ENCODE peak calls at places on chromosome 14, in six cellular contexts. One of them, this sample, is unnamed.

GRCh38 chr14:74105381-74105780 is 20.6 kb downstream of the LIN52 start:
- DNase-seq in stimulated activated CD4-positive, alpha-beta T cell treated with anti-CD3 and anti-CD28 coated beads, Interleukin-2, amount 100 ng/mL, for 24 hours: no peak
- DNase-seq in HFFc6: no peak
- DNase-seq in DMS 273 treated with DMSO at 0.1 percent for 48 hours: no peak
- DNase-seq in pancreas: no peak
- DNase-seq in Right ventricle myocardium inferior: no peak
- DNase-seq in this sample: no peak

GRCh38 chr14:63011609-63012008 is 33.6 kb downstream of the KCNH5 start:
- DNase-seq in HFFc6: no peak
- DNase-seq in Right ventricle myocardium inferior: no peak
- DNase-seq in DMS 273 treated with DMSO at 0.1 percent for 48 hours: no peak
- DNase-seq in pancreas: no peak
- DNase-seq in stimulated activated CD4-positive, alpha-beta T cell treated with anti-CD3 and anti-CD28 coated beads, Interleukin-2, amount 100 ng/mL, for 24 hours: no peak
- DNase-seq in this sample: no peak

GRCh38 chr14:35155962-35156361 is 33.6 kb downstream of the PRORP start:
- DNase-seq in pancreas: no peak
- DNase-seq in HFFc6: no peak
- DNase-seq in Right ventricle myocardium inferior: no peak
- DNase-seq in stimulated activated CD4-positive, alpha-beta T cell treated with anti-CD3 and anti-CD28 coated beads, Interleukin-2, amount 100 ng/mL, for 24 hours: no peak
- DNase-seq in DMS 273 treated with DMSO at 0.1 percent for 48 hours: no peak
- DNase-seq in this sample: no peak

GRCh38 chr14:50060871-50061663 is 55.3 kb downstream of the VCPKMT start:
- DNase-seq in pancreas: no peak
- DNase-seq in HFFc6: peak
- DNase-seq in Right ventricle myocardium inferior: no peak
- DNase-seq in DMS 273 treated with DMSO at 0.1 percent for 48 hours: peak
- DNase-seq in stimulated activated CD4-positive, alpha-beta T cell treated with anti-CD3 and anti-CD28 coated beads, Interleukin-2, amount 100 ng/mL, for 24 hours: peak
- DNase-seq in this sample: peak

GRCh38 chr14:93050761-93051160 is 65.0 kb downstream of the ITPK1 start:
- DNase-seq in HFFc6: no peak
- DNase-seq in stimulated activated CD4-positive, alpha-beta T cell treated with anti-CD3 and anti-CD28 coated beads, Interleukin-2, amount 100 ng/mL, for 24 hours: no peak
- DNase-seq in Right ventricle myocardium inferior: no peak
- DNase-seq in pancreas: no peak
- DNase-seq in DMS 273 treated with DMSO at 0.1 percent for 48 hours: no peak
- DNase-seq in this sample: no peak

GRCh38 chr14:52399886-52400599 is 85.9 kb downstream of the PTGER2 start:
- DNase-seq in DMS 273 treated with DMSO at 0.1 percent for 48 hours: no peak
- DNase-seq in pancreas: no peak
- DNase-seq in Right ventricle myocardium inferior: no peak
- DNase-seq in stimulated activated CD4-positive, alpha-beta T cell treated with anti-CD3 and anti-CD28 coated beads, Interleukin-2, amount 100 ng/mL, for 24 hours: no peak
- DNase-seq in HFFc6: no peak
- DNase-seq in this sample: no peak

GRCh38 chr14:99034711-99035171 is 237.3 kb downstream of the BCL11B start:
- DNase-seq in Right ventricle myocardium inferior: no peak
- DNase-seq in stimulated activated CD4-positive, alpha-beta T cell treated with anti-CD3 and anti-CD28 coated beads, Interleukin-2, amount 100 ng/mL, for 24 hours: no peak
- DNase-seq in HFFc6: no peak
- DNase-seq in DMS 273 treated with DMSO at 0.1 percent for 48 hours: no peak
- DNase-seq in pancreas: no peak
- DNase-seq in this sample: no peak

GRCh38 chr14:103402700-103403099 is 17.5 kb downstream of the MARK3 start:
- DNase-seq in HFFc6: no peak
- DNase-seq in stimulated activated CD4-positive, alpha-beta T cell treated with anti-CD3 and anti-CD28 coated beads, Interleukin-2, amount 100 ng/mL, for 24 hours: no peak
- DNase-seq in Right ventricle myocardium inferior: no peak
- DNase-seq in DMS 273 treated with DMSO at 0.1 percent for 48 hours: peak
- DNase-seq in pancreas: no peak
- DNase-seq in this sample: no peak

GRCh38 chr14:79354336-79354735 is 857.0 kb downstream of the DIO2 start:
- DNase-seq in HFFc6: no peak
- DNase-seq in Right ventricle myocardium inferior: no peak
- DNase-seq in pancreas: no peak
- DNase-seq in stimulated activated CD4-positive, alpha-beta T cell treated with anti-CD3 and anti-CD28 coated beads, Interleukin-2, amount 100 ng/mL, for 24 hours: no peak
- DNase-seq in DMS 273 treated with DMSO at 0.1 percent for 48 hours: no peak
- DNase-seq in this sample: no peak

GRCh38 chr14:72776701-72777255 is 117.1 kb downstream of the DPF3 start:
- DNase-seq in stimulated activated CD4-positive, alpha-beta T cell treated with anti-CD3 and anti-CD28 coated beads, Interleukin-2, amount 100 ng/mL, for 24 hours: no peak
- DNase-seq in Right ventricle myocardium inferior: no peak
- DNase-seq in HFFc6: no peak
- DNase-seq in DMS 273 treated with DMSO at 0.1 percent for 48 hours: no peak
- DNase-seq in pancreas: no peak
- DNase-seq in this sample: no peak

GRCh38 chr14:45258073-45258472 is 5.1 kb upstream of the MIS18BP1 start:
- DNase-seq in DMS 273 treated with DMSO at 0.1 percent for 48 hours: no peak
- DNase-seq in HFFc6: no peak
- DNase-seq in Right ventricle myocardium inferior: no peak
- DNase-seq in stimulated activated CD4-positive, alpha-beta T cell treated with anti-CD3 and anti-CD28 coated beads, Interleukin-2, amount 100 ng/mL, for 24 hours: no peak
- DNase-seq in pancreas: no peak
- DNase-seq in this sample: no peak

GRCh38 chr14:94925416-94925815 is 155.5 kb upstream of the GSC start:
- DNase-seq in HFFc6: no peak
- DNase-seq in Right ventricle myocardium inferior: no peak
- DNase-seq in pancreas: no peak
- DNase-seq in DMS 273 treated with DMSO at 0.1 percent for 48 hours: no peak
- DNase-seq in stimulated activated CD4-positive, alpha-beta T cell treated with anti-CD3 and anti-CD28 coated beads, Interleukin-2, amount 100 ng/mL, for 24 hours: no peak
- DNase-seq in this sample: no peak

This sample was measured in heart right ventricle.